ENCODE peak calls at places on chromosomes 6 and 20, in eight cellular contexts. One of them, this sample, is unnamed.

GRCh38 chr6:133724726-133725125 is 164.2 kb upstream of the TCF21 start:
- DNase-seq in stomach: no peak
- DNase-seq in tibial nerve: no peak
- DNase-seq in HCT116: no peak
- DNase-seq in epithelial cell of esophagus: no peak
- DNase-seq in heart right ventricle: no peak
- DNase-seq in AG04450: no peak
- DNase-seq in OCI-LY7: no peak
- DNase-seq in this sample: no peak

GRCh38 chr6:170097505-170098427 is 193.1 kb downstream of the DLL1 start:
- DNase-seq in OCI-LY7: no peak
- DNase-seq in stomach: peak; percentile 18
- DNase-seq in tibial nerve: no peak
- DNase-seq in HCT116: no peak
- DNase-seq in epithelial cell of esophagus: no peak
- DNase-seq in heart right ventricle: no peak
- DNase-seq in AG04450: no peak
- DNase-seq in this sample: no peak

GRCh38 chr20:25207960-25208534 is 12.5 kb downstream of the ENTPD6 start:
- DNase-seq in epithelial cell of esophagus: no peak
- DNase-seq in HCT116: no peak
- DNase-seq in OCI-LY7: no peak
- DNase-seq in stomach: peak; percentile 16
- DNase-seq in heart right ventricle: no peak
- DNase-seq in AG04450: no peak
- DNase-seq in tibial nerve: no peak
- DNase-seq in this sample: no peak

GRCh38 chr6:107713214-107713962 is 110.7 kb downstream of the SCML4 start:
- DNase-seq in OCI-LY7: peak; percentile 78
- DNase-seq in heart right ventricle: no peak
- DNase-seq in AG04450: no peak
- DNase-seq in tibial nerve: no peak
- DNase-seq in epithelial cell of esophagus: no peak
- DNase-seq in HCT116: no peak
- DNase-seq in stomach: no peak
- DNase-seq in this sample: no peak

GRCh38 chr6:34085453-34086170 is 60.3 kb downstream of the GRM4 start:
- DNase-seq in HCT116: no peak
- DNase-seq in AG04450: no peak
- DNase-seq in epithelial cell of esophagus: no peak
- DNase-seq in OCI-LY7: no peak
- DNase-seq in heart right ventricle: no peak
- DNase-seq in tibial nerve: no peak
- DNase-seq in stomach: no peak
- DNase-seq in this sample: no peak

GRCh38 chr20:25053207-25054132 is 4.5 kb downstream of the ACSS1 start:
- DNase-seq in HCT116: no peak
- DNase-seq in AG04450: no peak
- DNase-seq in epithelial cell of esophagus: no peak
- DNase-seq in heart right ventricle: peak; percentile 64
- DNase-seq in tibial nerve: peak; percentile 48
- DNase-seq in stomach: peak; percentile 26
- DNase-seq in OCI-LY7: no peak
- DNase-seq in this sample: no peak

GRCh38 chr6:111721677-111722219 is 116.1 kb upstream of the TRAF3IP2 start:
- DNase-seq in OCI-LY7: peak; percentile 55
- DNase-seq in stomach: no peak
- DNase-seq in epithelial cell of esophagus: peak; percentile 38
- DNase-seq in HCT116: peak; percentile 13
- DNase-seq in heart right ventricle: peak; percentile 20
- DNase-seq in AG04450: no peak
- DNase-seq in tibial nerve: peak; percentile 23
- DNase-seq in this sample: no peak

GRCh38 chr6:148251286-148251685 is 91.4 kb upstream of the SASH1 start:
- DNase-seq in epithelial cell of esophagus: peak; percentile 77
- DNase-seq in heart right ventricle: no peak
- DNase-seq in AG04450: peak; percentile 46
- DNase-seq in HCT116: no peak
- DNase-seq in stomach: no peak
- DNase-seq in OCI-LY7: peak; percentile 4
- DNase-seq in tibial nerve: no peak
- DNase-seq in this sample: no peak

GRCh38 chr20:3797592-3798404 is 1.7 kb downstream of the CDC25B start:
- DNase-seq in OCI-LY7: peak; percentile 65
- DNase-seq in tibial nerve: no peak
- DNase-seq in AG04450: no peak
- DNase-seq in HCT116: no peak
- DNase-seq in epithelial cell of esophagus: peak; percentile 61
- DNase-seq in stomach: no peak
- DNase-seq in heart right ventricle: no peak
- DNase-seq in this sample: no peak

GRCh38 chr20:44018684-44019637 is 104.3 kb downstream of the TOX2 start:
- DNase-seq in OCI-LY7: no peak
- DNase-seq in AG04450: no peak
- DNase-seq in epithelial cell of esophagus: no peak
- DNase-seq in stomach: no peak
- DNase-seq in HCT116: no peak
- DNase-seq in tibial nerve: no peak
- DNase-seq in heart right ventricle: no peak
- DNase-seq in this sample: no peak
- H3K4me3 ChIP-seq in OCI-LY7: no peak overlapping the region
- H3K4me3 ChIP-seq in AG04450: peak overlapping the region; percentile 10
- H3K4me3 ChIP-seq in epithelial cell of esophagus: no peak overlapping the region
- H3K4me3 ChIP-seq in stomach: no peak overlapping the region
- H3K4me3 ChIP-seq in HCT116: peak overlapping the region; percentile 48
- H3K4me3 ChIP-seq in tibial nerve: no peak overlapping the region
- H3K4me3 ChIP-seq in heart right ventricle: no peak overlapping the region
- H3K4me3 ChIP-seq in this sample: no peak overlapping the region

GRCh38 chr20:43983359-43983758 is 68.7 kb downstream of the TOX2 start:
- DNase-seq in heart right ventricle: no peak
- DNase-seq in AG04450: no peak
- DNase-seq in stomach: no peak
- DNase-seq in OCI-LY7: peak; percentile 16
- DNase-seq in HCT116: no peak
- DNase-seq in epithelial cell of esophagus: no peak
- DNase-seq in tibial nerve: no peak
- DNase-seq in this sample: no peak
- TF ChIP-seq CTCF in heart right ventricle: no peak
- TF ChIP-seq CTCF in AG04450: peak; percentile 23
- TF ChIP-seq CTCF in stomach: no peak
- TF ChIP-seq CTCF in OCI-LY7: peak; percentile 73
- TF ChIP-seq CTCF in HCT116: peak; percentile 70
- TF ChIP-seq CTCF in epithelial cell of esophagus: peak; percentile 18
- TF ChIP-seq CTCF in tibial nerve: no peak
- TF ChIP-seq CTCF in this sample: peak; percentile 40

GRCh38 chr6:143744593-143745151 is 66.9 kb downstream of the PHACTR2 start:
- DNase-seq in heart right ventricle: no peak
- DNase-seq in AG04450: no peak
- DNase-seq in HCT116: peak; percentile 10
- DNase-seq in stomach: peak; percentile 40
- DNase-seq in epithelial cell of esophagus: peak; percentile 44
- DNase-seq in OCI-LY7: no peak
- DNase-seq in tibial nerve: no peak
- DNase-seq in this sample: no peak
- H3K4me3 ChIP-seq in heart right ventricle: no peak overlapping the region
- H3K4me3 ChIP-seq in AG04450: no peak overlapping the region
- H3K4me3 ChIP-seq in HCT116: no peak overlapping the region
- H3K4me3 ChIP-seq in stomach: peak overlapping the region; percentile 22
- H3K4me3 ChIP-seq in epithelial cell of esophagus: no peak overlapping the region
- H3K4me3 ChIP-seq in OCI-LY7: no peak overlapping the region
- H3K4me3 ChIP-seq in tibial nerve: no peak overlapping the region
- H3K4me3 ChIP-seq in this sample: no peak overlapping the region

DNA sequence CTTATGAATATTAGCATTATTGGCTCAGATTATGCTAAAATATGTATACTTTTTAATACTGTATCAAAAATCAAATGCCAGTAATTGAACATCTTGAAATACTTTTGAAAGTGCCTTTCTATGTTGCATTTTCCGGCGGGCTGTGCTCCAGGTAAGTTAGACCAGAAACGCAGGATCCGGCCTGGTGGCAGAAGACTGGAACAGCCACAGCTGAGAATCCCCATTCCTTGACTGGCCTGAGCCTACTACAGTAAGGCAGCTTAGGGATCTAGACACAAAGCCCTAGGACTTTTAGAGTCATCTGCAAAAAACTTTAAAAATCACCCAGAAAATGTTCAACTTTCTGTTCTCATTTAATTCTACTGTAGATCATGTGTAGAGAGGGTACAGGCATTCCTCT is 138.8 kb upstream of the C6orf118 start:
- DNase-seq in OCI-LY7: no peak
- DNase-seq in heart right ventricle: no peak
- DNase-seq in epithelial cell of esophagus: no peak
- DNase-seq in stomach: no peak
- DNase-seq in tibial nerve: no peak
- DNase-seq in HCT116: no peak
- DNase-seq in AG04450: no peak
- DNase-seq in this sample: no peak
- TF ChIP-seq CTCF in OCI-LY7: no peak
- TF ChIP-seq CTCF in heart right ventricle: no peak
- TF ChIP-seq CTCF in epithelial cell of esophagus: peak; percentile 7
- TF ChIP-seq CTCF in stomach: no peak
- TF ChIP-seq CTCF in tibial nerve: no peak
- TF ChIP-seq CTCF in HCT116: no peak
- TF ChIP-seq CTCF in AG04450: no peak
- TF ChIP-seq CTCF in this sample: no peak

DNA sequence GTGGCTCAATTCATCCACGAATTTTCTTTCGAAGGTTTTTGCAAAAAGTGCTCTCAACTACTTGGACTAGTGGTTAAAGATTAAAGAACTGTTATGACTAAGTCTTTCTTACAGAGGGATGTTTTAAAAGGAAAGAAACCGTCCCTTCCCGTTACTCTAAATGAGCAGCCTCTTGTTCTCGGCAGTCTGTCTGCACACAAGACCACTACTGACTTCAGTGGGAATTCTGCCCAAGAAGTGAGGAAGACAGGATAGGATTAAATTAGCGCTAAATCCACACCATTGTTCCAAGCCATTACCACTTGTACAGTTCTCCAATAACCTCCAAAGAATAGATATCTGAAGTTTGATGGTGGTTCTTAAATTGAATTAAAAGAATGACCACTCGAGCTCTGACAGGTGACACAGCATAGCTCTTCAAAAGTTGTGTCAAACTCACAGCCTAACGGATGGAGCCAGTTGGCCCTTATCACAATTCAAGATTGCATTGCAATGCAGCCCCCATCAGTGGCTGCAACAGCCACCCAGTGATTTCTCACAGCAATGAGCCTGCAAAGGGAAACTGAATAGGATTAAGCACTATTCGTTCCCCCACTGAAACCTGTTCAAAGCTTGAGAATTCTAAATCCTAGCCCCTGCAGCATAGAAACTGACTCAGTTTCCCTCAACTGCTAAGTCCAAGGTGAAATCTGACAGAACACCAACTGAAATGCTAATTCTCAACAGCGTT is 1.8 kb downstream of the EPB41L2 start:
- DNase-seq in AG04450: no peak
- DNase-seq in epithelial cell of esophagus: no peak
- DNase-seq in heart right ventricle: no peak
- DNase-seq in OCI-LY7: peak; percentile 49
- DNase-seq in HCT116: no peak
- DNase-seq in stomach: no peak
- DNase-seq in tibial nerve: no peak
- DNase-seq in this sample: no peak
- H3K4me3 ChIP-seq in AG04450: peak overlapping the region; percentile 89
- H3K4me3 ChIP-seq in epithelial cell of esophagus: no peak overlapping the region
- H3K4me3 ChIP-seq in heart right ventricle: peak overlapping the region; percentile 87
- H3K4me3 ChIP-seq in OCI-LY7: peak overlapping the region; percentile 95
- H3K4me3 ChIP-seq in HCT116: no peak overlapping the region
- H3K4me3 ChIP-seq in stomach: peak overlapping the region; percentile 79
- H3K4me3 ChIP-seq in tibial nerve: peak overlapping the region; percentile 92
- H3K4me3 ChIP-seq in this sample: peak overlapping the region; percentile 63

DNA sequence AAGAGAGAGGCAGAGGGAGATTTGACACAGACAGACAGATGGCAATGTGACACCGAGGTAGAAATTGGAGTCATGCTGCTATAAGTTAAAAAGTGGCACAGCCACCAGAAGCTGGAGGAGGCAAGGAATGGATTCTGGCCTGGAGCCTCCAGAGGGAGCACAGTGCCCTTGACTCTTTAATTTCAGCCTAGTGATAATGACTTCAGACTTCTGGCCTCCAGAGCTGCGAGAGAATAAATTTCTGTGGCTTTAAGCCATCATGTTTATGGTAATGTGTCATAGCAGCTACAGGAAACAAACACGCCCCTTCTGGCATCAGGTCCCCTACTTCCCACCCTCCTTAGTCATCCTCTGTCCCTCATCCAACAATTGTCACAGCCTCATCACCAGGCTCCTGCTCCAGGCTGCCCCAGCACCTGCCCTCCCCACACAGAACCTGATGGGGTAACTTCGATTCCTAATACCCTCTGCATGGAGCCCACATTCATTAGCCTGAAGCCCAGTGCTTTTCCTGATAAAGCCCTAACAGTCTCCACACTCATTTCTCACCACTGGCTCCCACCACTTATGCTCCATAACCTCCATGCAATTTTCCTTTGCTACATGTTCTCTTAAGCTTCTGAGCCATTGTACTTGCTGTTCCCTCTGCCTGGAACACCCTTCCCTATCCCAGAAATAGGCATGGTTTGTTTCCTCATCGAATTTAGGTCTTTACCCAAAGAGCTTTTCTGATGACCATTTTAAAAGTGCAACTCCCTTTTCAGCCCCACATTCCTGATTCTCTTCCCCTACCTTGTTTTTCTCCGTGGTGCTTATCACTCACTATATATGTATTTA is 69.7 kb upstream of the TOX2 start:
- DNase-seq in heart right ventricle: peak; percentile 33
- DNase-seq in AG04450: peak; percentile 63
- DNase-seq in epithelial cell of esophagus: peak; percentile 81
- DNase-seq in HCT116: peak; percentile 74
- DNase-seq in stomach: no peak
- DNase-seq in OCI-LY7: no peak
- DNase-seq in tibial nerve: no peak
- DNase-seq in this sample: peak; percentile 87
- TF ChIP-seq CTCF in heart right ventricle: peak; percentile 38
- TF ChIP-seq CTCF in AG04450: peak; percentile 34
- TF ChIP-seq CTCF in epithelial cell of esophagus: peak; percentile 39
- TF ChIP-seq CTCF in HCT116: no peak
- TF ChIP-seq CTCF in stomach: no peak
- TF ChIP-seq CTCF in OCI-LY7: peak; percentile 14
- TF ChIP-seq CTCF in tibial nerve: no peak
- TF ChIP-seq CTCF in this sample: peak; percentile 44

GRCh38 chr6:28139860-28140500 is 1.7 kb upstream of the ZKSCAN8 start:
- DNase-seq in HCT116: no peak
- DNase-seq in tibial nerve: no peak
- DNase-seq in AG04450: no peak
- DNase-seq in epithelial cell of esophagus: no peak
- DNase-seq in stomach: no peak
- DNase-seq in OCI-LY7: no peak
- DNase-seq in heart right ventricle: no peak
- DNase-seq in this sample: no peak
- H3K4me3 ChIP-seq in HCT116: no peak overlapping the region
- H3K4me3 ChIP-seq in tibial nerve: no peak overlapping the region
- H3K4me3 ChIP-seq in AG04450: no peak overlapping the region
- H3K4me3 ChIP-seq in epithelial cell of esophagus: no peak overlapping the region
- H3K4me3 ChIP-seq in stomach: no peak overlapping the region
- H3K4me3 ChIP-seq in OCI-LY7: peak overlapping the region; percentile 7
- H3K4me3 ChIP-seq in heart right ventricle: no peak overlapping the region
- H3K4me3 ChIP-seq in this sample: no peak overlapping the region

GRCh38 chr20:50070361-50070760 is 42.6 kb downstream of the UBE2V1 start:
- DNase-seq in stomach: no peak
- DNase-seq in AG04450: no peak
- DNase-seq in heart right ventricle: no peak
- DNase-seq in tibial nerve: no peak
- DNase-seq in epithelial cell of esophagus: no peak
- DNase-seq in OCI-LY7: peak; percentile 32
- DNase-seq in HCT116: no peak
- DNase-seq in this sample: no peak
- TF ChIP-seq CTCF in stomach: no peak
- TF ChIP-seq CTCF in AG04450: peak; percentile 5
- TF ChIP-seq CTCF in heart right ventricle: no peak
- TF ChIP-seq CTCF in tibial nerve: no peak
- TF ChIP-seq CTCF in epithelial cell of esophagus: no peak
- TF ChIP-seq CTCF in OCI-LY7: peak; percentile 39
- TF ChIP-seq CTCF in HCT116: no peak
- TF ChIP-seq CTCF in this sample: peak; percentile 10

GRCh38 chr6:39471954-39472659 is 149.6 kb upstream of the KCNK16 start:
- DNase-seq in epithelial cell of esophagus: no peak
- DNase-seq in AG04450: no peak
- DNase-seq in tibial nerve: no peak
- DNase-seq in OCI-LY7: no peak
- DNase-seq in heart right ventricle: no peak
- DNase-seq in stomach: no peak
- DNase-seq in HCT116: no peak
- DNase-seq in this sample: no peak
- H3K4me3 ChIP-seq in epithelial cell of esophagus: no peak overlapping the region
- H3K4me3 ChIP-seq in AG04450: no peak overlapping the region
- H3K4me3 ChIP-seq in tibial nerve: no peak overlapping the region
- H3K4me3 ChIP-seq in OCI-LY7: no peak overlapping the region
- H3K4me3 ChIP-seq in heart right ventricle: no peak overlapping the region
- H3K4me3 ChIP-seq in stomach: no peak overlapping the region
- H3K4me3 ChIP-seq in HCT116: no peak overlapping the region
- H3K4me3 ChIP-seq in this sample: no peak overlapping the region